ENCODE peak calls at places on chromosomes 11 and 22, in five cellular contexts. S is Peyer's patch, X is endothelial cell of umbilical vein, R is SJSA1, G is lung. D is an unnamed sample. For H3K36me3, the result is how much of the 10 kb centered on the place peaks cover.

GRCh38 chr22:36467946-36468345 is 13.5 kb downstream of the TXN2 start:
- DNase-seq in S (no peak), X (peak), R (peak), G (no peak), D (no peak)

GRCh38 chr22:39129081-39129480 is 23.4 kb downstream of the CBX7 start:
- DNase-seq in S (peak), X (no peak), R (no peak), G (no peak), D (no peak)

GRCh38 chr11:61963016-61963281 is 4.5 kb downstream of the FTH1 start:
- DNase-seq in S (peak), X (peak), R (no peak), G (no peak), D (no peak)

GRCh38 chr11:103806130-103806900 is 230.1 kb upstream of the DDI1 start:
- DNase-seq in S (no peak), X (peak), R (peak), G (no peak), D (no peak)

GRCh38 chr11:6475936-6476335 is 2.2 kb upstream of the TRIM3 start:
- DNase-seq in S (no peak), X (no peak), R (no peak), G (no peak), D (no peak)

GRCh38 chr11:111459506-111460270 is 52.5 kb downstream of the BTG4 start:
- DNase-seq in S (no peak), X (no peak), R (no peak), G (no peak), D (no peak)

GRCh38 chr11:125211191-125211953 is 46.8 kb downstream of the PKNOX2 start:
- DNase-seq in S (no peak), X (no peak), R (no peak), G (no peak), D (no peak)

GRCh38 chr11:72599325-72600117 is 74.7 kb downstream of the PDE2A start:
- DNase-seq in S (no peak), X (no peak), R (no peak), G (no peak), D (no peak)

GRCh38 chr11:15650105-15650938 is 535.6 kb downstream of the INSC start:
- DNase-seq in S (peak), X (peak), R (peak), G (peak), D (peak)

GRCh38 chr22:49536571-49537131 is 291.0 kb downstream of the BRD1 start:
- DNase-seq in S (no peak), X (no peak), R (no peak), G (no peak), D (peak)

GRCh38 chr11:8870461-8871282 is 40.3 kb upstream of the AKIP1 start:
- DNase-seq in S (peak), X (peak), R (peak), G (peak), D (peak)

GRCh38 chr11:93368022-93368421 is 37.5 kb downstream of the DEUP1 start:
- DNase-seq in S (no peak), X (no peak), R (no peak), G (no peak), D (no peak)

GRCh38 chr11:17506942-17507341 is 30.3 kb upstream of the ABCC8 start:
- DNase-seq in S (no peak), X (no peak), R (no peak), G (no peak), D (no peak)

GRCh38 chr11:36196476-36197099 is 92.6 kb downstream of the COMMD9 start:
- DNase-seq in S (no peak), X (no peak), R (no peak), G (no peak), D (no peak)

GRCh38 chr11:17475666-17476316 is 854 bp downstream of the ABCC8 start:
- DNase-seq in S (no peak), X (no peak), R (no peak), G (no peak), D (no peak)

GRCh38 chr11:100434821-100435641 is 252.1 kb upstream of the ARHGAP42 start:
- DNase-seq in S (no peak), X (no peak), R (no peak), G (no peak), D (no peak)

GRCh38 chr11:45247433-45247832 is 38.7 kb downstream of the SYT13 start:
- DNase-seq in S (no peak), X (no peak), R (no peak), G (no peak), D (peak)

GRCh38 chr11:17405232-17406005 is 17.0 kb upstream of the KCNJ11 start:
- DNase-seq in S (peak), X (no peak), R (no peak), G (peak), D (peak)

GRCh38 chr11:27405134-27405533 is 42.1 kb upstream of the CCDC34 start:
- DNase-seq in S (no peak), X (no peak), R (no peak), G (no peak), D (no peak)

GRCh38 chr22:19875531-19876313 is 21.0 kb upstream of the GNB1L start:
- DNase-seq in S (peak), X (peak), R (no peak), G (no peak), D (peak)

GRCh38 chr11:62676698-62677097 is 2.2 kb downstream of the UBXN1 start:
- DNase-seq in S (no peak), X (no peak), R (no peak), G (no peak), D (no peak)

GRCh38 chr11:108852701-108853100 is 187.8 kb downstream of the DDX10 start:
- DNase-seq in S (no peak), X (no peak), R (no peak), G (no peak), D (no peak)

GRCh38 chr11:60169264-60169915 is 13.5 kb downstream of the MS4A6A start:
- DNase-seq in S (peak), X (peak), R (peak), G (no peak), D (no peak)

GRCh38 chr11:78651136-78651775 is 76.6 kb upstream of the NARS2 start:
- DNase-seq in S (no peak), X (no peak), R (no peak), G (peak), D (no peak)

GRCh38 chr11:19853016-19853415 is 140.4 kb downstream of the NAV2 start:
- DNase-seq in S (no peak), X (no peak), R (no peak), G (no peak), D (no peak)

GRCh38 chr11:131654849-131655248 is 284.4 kb downstream of the NTM start:
- DNase-seq in S (no peak), X (no peak), R (no peak), G (no peak), D (no peak)

GRCh38 chr11:122556605-122557004 is 98.9 kb upstream of the UBASH3B start:
- DNase-seq in S (peak), X (no peak), R (no peak), G (no peak), D (no peak)

GRCh38 chr11:109046284-109046992 is 375.6 kb upstream of the C11orf87 start:
- DNase-seq in S (no peak), X (no peak), R (no peak), G (no peak), D (no peak)

GRCh38 chr11:79363261-79363660 is 77.6 kb downstream of the TENM4 start:
- DNase-seq in S (no peak), X (no peak), R (no peak), G (no peak), D (no peak)

GRCh38 chr22:29096736-29097669 is 24.2 kb downstream of the KREMEN1 start:
- DNase-seq in S (no peak), X (no peak), R (no peak), G (no peak), D (no peak)

GRCh38 chr11:65968600-65969482 is 7.3 kb downstream of the SART1 start:
- DNase-seq in S (no peak), X (no peak), R (no peak), G (peak), D (no peak)
- H3K36me3 ChIP-seq in S (under half), X (half or more), R (half or more), G (under half), D (half or more)

GRCh38 chr22:40310081-40310770 is 36.1 kb upstream of the ADSL start:
- DNase-seq in S (no peak), X (no peak), R (peak), G (no peak), D (peak)
- H3K36me3 ChIP-seq in S (under half), X (under half), R (half or more), G (under half), D (under half)

GRCh38 chr11:33292306-33292705 is 35.1 kb downstream of the HIPK3 start:
- DNase-seq in S (no peak), X (no peak), R (no peak), G (no peak), D (no peak)

GRCh38 chr11:33294797-33295196 is 37.6 kb downstream of the HIPK3 start:
- DNase-seq in S (no peak), X (no peak), R (no peak), G (no peak), D (no peak)

GRCh38 chr11:33294224-33294623 is 37.0 kb downstream of the HIPK3 start:
- DNase-seq in S (no peak), X (no peak), R (no peak), G (no peak), D (no peak)

GRCh38 chr11:33291004-33291777 is 34.0 kb downstream of the HIPK3 start:
- DNase-seq in S (no peak), X (no peak), R (no peak), G (no peak), D (no peak)

DNA sequence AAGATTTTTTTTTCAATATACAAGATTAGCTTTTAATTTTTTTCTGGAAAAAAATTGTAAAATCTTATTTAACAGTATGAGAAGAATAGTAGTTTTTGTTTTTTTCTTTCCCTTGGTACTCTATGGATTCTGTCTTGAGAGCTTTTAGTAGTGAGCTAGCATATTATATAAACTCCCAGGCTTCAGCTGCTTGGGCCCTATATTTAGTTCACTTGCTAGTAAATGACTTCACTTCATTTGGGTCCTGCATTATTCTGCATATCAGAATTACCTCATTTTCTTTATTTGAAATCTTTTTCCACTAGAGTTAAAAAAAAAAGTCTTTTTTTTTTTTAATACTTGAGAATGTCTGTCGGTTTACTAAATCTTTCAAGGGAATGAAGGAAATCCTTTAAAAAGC is 33.1 kb downstream of the HIPK3 start:
- DNase-seq in S (no peak), X (no peak), R (no peak), G (no peak), D (no peak)
- H3K36me3 ChIP-seq in S (under half), X (under half), R (under half), G (under half), D (under half)

DNA sequence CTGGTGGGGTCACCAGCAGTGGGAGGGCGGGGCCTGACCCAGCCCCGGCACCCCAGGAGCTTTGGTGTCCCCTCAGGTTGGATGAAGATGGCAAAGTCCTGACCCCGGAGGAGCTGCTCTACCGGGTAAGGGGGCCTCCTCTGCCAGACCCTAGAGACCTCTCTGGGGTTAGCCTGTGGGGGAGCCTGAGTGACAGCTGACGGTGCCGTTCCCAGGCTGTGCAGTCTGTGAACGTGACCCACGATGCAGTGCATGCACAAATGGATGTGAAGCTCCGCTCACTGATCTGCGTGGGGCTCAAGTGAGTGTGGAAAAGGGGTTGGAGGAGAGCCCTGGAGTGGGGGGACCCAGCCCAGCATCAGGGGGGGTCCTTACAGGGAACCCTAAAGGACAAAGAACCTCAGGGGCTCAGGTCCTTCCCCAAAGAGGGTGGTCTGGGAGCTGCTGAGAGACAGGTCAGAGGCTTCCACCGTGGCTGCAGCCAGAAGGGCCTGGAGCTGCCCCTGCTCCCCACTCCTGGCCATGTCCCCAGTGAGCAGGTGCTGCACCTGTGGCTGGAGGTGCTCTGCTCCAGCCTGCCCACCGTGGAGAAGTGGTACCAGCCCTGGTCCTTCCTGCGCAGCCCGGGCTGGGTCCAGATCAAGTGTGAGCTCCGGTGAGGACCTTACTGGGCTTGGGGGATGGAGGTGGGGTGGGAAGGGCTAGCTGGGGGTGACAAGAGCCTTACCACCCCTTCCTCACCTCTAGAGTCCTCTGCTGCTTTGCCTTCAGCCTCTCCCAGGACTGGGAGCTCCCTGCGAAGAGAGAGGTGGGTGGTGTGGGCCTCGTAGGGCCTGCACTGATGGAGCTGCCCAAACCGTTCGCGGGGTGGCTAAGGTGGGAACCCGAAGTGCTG is 38.6 kb downstream of the SGSM3 start:
- DNase-seq in S (no peak), X (no peak), R (no peak), G (no peak), D (no peak)
- H3K36me3 ChIP-seq in S (under half), X (half or more), R (half or more), G (under half), D (half or more)

DNA sequence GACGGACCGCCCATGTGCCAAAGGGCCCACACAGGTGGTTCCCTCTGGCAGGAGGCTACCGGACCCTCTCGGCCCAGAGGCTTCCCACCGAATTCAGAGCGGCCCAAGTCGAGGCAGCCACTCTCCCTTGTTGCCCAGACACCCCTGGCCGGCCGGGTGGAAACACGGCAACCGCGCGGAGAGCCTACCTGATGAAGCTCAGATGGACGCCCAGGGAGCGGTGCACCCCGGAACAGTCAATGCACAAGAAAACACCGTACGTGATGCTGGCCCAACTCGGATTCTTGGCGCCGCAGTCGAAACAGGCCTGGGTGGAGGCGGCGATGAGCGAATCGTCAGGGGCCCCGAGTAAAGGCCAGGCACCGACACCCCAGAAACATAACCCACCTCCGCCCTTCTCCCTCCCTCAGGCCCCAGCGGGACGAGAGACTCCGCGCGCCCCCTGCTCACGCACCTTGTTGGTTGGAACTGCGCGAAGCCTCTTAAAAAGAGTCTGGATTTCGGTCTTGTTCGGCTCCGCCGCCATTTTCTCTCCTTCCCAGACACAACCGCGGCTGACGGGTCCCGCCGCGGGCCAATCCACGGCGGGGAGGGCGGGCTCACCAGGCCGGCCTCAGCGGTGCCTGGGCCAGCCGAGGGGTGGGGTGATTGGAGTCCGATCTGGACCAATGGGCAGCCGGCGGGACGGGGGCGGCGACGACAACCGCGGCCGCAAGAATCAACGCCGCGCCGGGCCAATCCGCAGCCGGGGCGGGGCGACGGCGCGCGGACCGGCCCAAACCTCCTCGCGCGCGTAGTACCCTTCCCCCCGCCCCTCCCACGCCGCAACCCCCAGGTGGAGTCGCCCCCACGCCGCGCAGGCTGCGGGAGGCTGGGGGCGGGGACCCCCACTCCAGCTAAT is at the start of gene ARFGAP2:
- DNase-seq in S (peak), X (peak), R (peak), G (peak), D (peak)
- H3K36me3 ChIP-seq in S (under half), X (under half), R (half or more), G (under half), D (half or more)

GRCh38 chr22:44665115-44665514 is 36.9 kb upstream of the PRR5 start:
- DNase-seq in S (no peak), X (no peak), R (no peak), G (no peak), D (peak)
- H3K36me3 ChIP-seq in S (under half), X (under half), R (under half), G (under half), D (under half)

DNA sequence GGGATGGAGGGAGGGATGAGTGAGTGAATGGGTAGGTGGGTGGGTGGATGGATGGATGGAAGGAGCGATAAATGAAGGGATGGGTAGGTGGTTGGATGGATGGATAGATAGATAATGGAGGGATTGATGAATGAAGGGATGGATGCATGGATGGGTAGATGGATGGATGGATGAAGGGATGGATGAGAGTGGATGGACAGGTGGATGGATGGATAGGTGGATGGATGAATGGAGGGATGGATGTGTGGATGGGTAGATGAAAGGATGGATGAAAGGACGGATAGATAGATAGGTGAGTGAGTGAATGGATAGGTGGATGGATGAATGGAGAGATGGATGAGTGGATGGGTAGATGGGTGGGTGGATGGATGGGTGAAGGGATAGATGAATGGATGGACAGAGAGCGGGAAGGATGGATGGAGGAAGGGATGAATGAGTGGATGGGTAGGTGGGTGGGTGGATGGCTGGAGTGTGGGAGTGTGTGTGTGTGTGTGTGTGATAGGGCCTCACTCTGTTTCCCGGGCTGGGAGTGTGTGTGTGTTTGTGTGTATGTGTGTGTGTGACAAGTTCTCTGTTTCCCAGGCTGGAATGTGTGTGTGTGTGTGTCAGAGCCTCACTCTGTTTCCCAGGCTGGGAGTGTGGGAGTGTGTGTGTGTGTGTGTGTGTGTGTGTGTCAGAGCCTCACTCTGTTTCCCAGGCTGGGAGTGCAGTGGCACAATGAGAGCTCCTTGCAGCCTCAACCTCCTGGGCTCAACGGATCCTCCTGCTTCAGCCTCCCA is 2.1 kb upstream of the PRR33 start:
- DNase-seq in S (no peak), X (no peak), R (no peak), G (no peak), D (no peak)
- H3K36me3 ChIP-seq in S (under half), X (under half), R (under half), G (under half), D (under half)

GRCh38 chr22:46075764-46076531 is 74.4 kb upstream of the PPARA start:
- DNase-seq in S (peak), X (no peak), R (no peak), G (no peak), D (peak)

GRCh38 chr22:46074771-46075551 is 75.4 kb upstream of the PPARA start:
- DNase-seq in S (peak), X (no peak), R (peak), G (no peak), D (peak)

GRCh38 chr22:46078241-46079092 is 71.9 kb upstream of the PPARA start:
- DNase-seq in S (peak), X (no peak), R (peak), G (peak), D (peak)

GRCh38 chr22:46077669-46078099 is 72.6 kb upstream of the PPARA start:
- DNase-seq in S (peak), X (no peak), R (no peak), G (no peak), D (peak)

GRCh38 chr22:46076651-46077339 is 73.5 kb upstream of the PPARA start:
- DNase-seq in S (peak), X (no peak), R (peak), G (peak), D (peak)
- H3K36me3 ChIP-seq in S (under half), X (under half), R (half or more), G (under half), D (under half)

D was measured in sigmoid colon.